ENCODE peak calls at places on chromosomes 5 and 9, in nine cellular contexts. V, R, N, H, I, L, O, S and K are unnamed samples.

GRCh38 chr5:84383816-84384603 is 670 bp downstream of the EDIL3 start:
- DNase-seq in I (peak; percentile 63), L (peak; percentile 65), S (no peak), V (peak; percentile 15), H (peak; percentile 73), O (no peak), N (peak; percentile 42), R (peak; percentile 31), K (no peak)

GRCh38 chr5:119512277-119512676 is 60.0 kb downstream of the HSD17B4 start:
- DNase-seq in V (no peak), H (no peak), I (no peak), L (no peak), N (no peak), O (no peak), R (no peak), S (no peak), K (no peak)

GRCh38 chr9:36665387-36665786 is 92.7 kb downstream of the MELK start:
- DNase-seq in N (no peak), V (no peak), O (no peak), R (no peak), S (no peak), H (no peak), I (no peak), L (peak; percentile 16), K (no peak)

GRCh38 chr9:99005651-99006050 is 61.9 kb downstream of the COL15A1 start:
- DNase-seq in I (no peak), N (no peak), S (no peak), V (no peak), L (no peak), H (no peak), O (no peak), R (no peak), K (no peak)

GRCh38 chr9:121881920-121882500 is 211.1 kb downstream of the TTLL11 start:
- DNase-seq in O (no peak), I (no peak), L (no peak), N (no peak), R (peak; percentile 14), H (no peak), V (no peak), S (no peak), K (no peak)

GRCh38 chr9:73155968-73156592 is 4.4 kb downstream of the ANXA1 start:
- DNase-seq in V (no peak), L (no peak), R (no peak), H (no peak), I (no peak), S (no peak), O (no peak), N (no peak), K (peak; percentile 66)

GRCh38 chr5:133117930-133118445 is 66.2 kb downstream of the HSPA4 start:
- DNase-seq in N (no peak), L (no peak), R (no peak), H (no peak), I (no peak), O (no peak), V (no peak), S (peak; percentile 38), K (no peak)

GRCh38 chr5:146940295-146940694 is 61.7 kb upstream of the PPP2R2B start:
- DNase-seq in R (no peak), V (no peak), O (no peak), L (no peak), N (no peak), I (no peak), S (no peak), H (no peak), K (no peak)

GRCh38 chr9:94144394-94144793 is 60.1 kb downstream of the PTPDC1 start:
- DNase-seq in I (no peak), R (no peak), L (peak; percentile 53), V (no peak), N (no peak), O (peak; percentile 88), S (no peak), H (no peak), K (no peak)

GRCh38 chr9:133741716-133742115 is 3.6 kb upstream of the SARDH start:
- DNase-seq in I (no peak), R (no peak), O (no peak), V (no peak), H (no peak), S (peak; percentile 28), N (no peak), L (no peak), K (no peak)